ENCODE peak calls at places on chromosomes 4 and X, in six cellular contexts. C, R, T, M, D and V are unnamed samples.

GRCh38 chr4:43316813-43317212 is 424.3 kb downstream of the GRXCR1 start:
- DNase-seq in C (no peak), R (no peak), T (no peak), M (no peak), D (no peak), V (no peak)

GRCh38 chrX:2954541-2954940 is 25.4 kb upstream of the ARSD start:
- DNase-seq in C (no peak), R (no peak), T (no peak), M (no peak), D (no peak), V (no peak)

GRCh38 chr4:87783781-87784180 is 15.6 kb upstream of the IBSP start:
- DNase-seq in C (no peak), R (no peak), T (no peak), M (no peak), D (no peak), V (no peak)

GRCh38 chrX:16552546-16552945 is 97.4 kb upstream of the S100G start:
- DNase-seq in C (peak; percentile 0), R (no peak), T (no peak), M (no peak), D (no peak), V (no peak)

GRCh38 chr4:26238782-26239647 is 81.8 kb upstream of the RBPJ start:
- DNase-seq in C (peak; percentile 68), R (no peak), T (no peak), M (no peak), D (peak; percentile 95), V (no peak)

GRCh38 chrX:65689377-65689776 is 21.9 kb downstream of the MSN start:
- DNase-seq in C (no peak), R (no peak), T (no peak), M (no peak), D (no peak), V (no peak)

GRCh38 chr4:168604496-168605373 is 107.9 kb downstream of the PALLD start:
- DNase-seq in C (peak; percentile 73), R (no peak), T (no peak), M (no peak), D (no peak), V (no peak)

GRCh38 chrX:39855748-39856129 is 242.0 kb downstream of the BCOR start:
- DNase-seq in C (no peak), R (no peak), T (peak; percentile 73), M (peak; percentile 60), D (peak; percentile 16), V (peak; percentile 36)

GRCh38 chrX:153953342-153953830 is 8.9 kb upstream of the RENBP start:
- DNase-seq in C (peak; percentile 17), R (peak; percentile 90), T (peak; percentile 73), M (peak; percentile 86), D (peak; percentile 78), V (peak; percentile 58)

GRCh38 chrX:2705036-2705435 is 13.9 kb downstream of the CD99 start:
- DNase-seq in C (no peak), R (no peak), T (no peak), M (no peak), D (no peak), V (no peak)